ENCODE peak calls at places on chromosomes 13 and 19, in seven cellular contexts. One of them, this sample, is unnamed.

GRCh38 chr13:91126806-91127205 is 220.7 kb upstream of the MIR17HG start:
- DNase-seq in fibroblast of lung: no peak
- DNase-seq in HAP-1: no peak
- DNase-seq in uterus: no peak
- DNase-seq in HepG2: no peak
- DNase-seq in GM23248: no peak
- DNase-seq in pancreas: no peak
- DNase-seq in this sample: no peak

GRCh38 chr13:67281476-67281875 is 51.3 kb upstream of the PCDH9 start:
- DNase-seq in fibroblast of lung: peak; percentile 29
- DNase-seq in uterus: no peak
- DNase-seq in HAP-1: no peak
- DNase-seq in pancreas: no peak
- DNase-seq in HepG2: no peak
- DNase-seq in GM23248: no peak
- DNase-seq in this sample: no peak

GRCh38 chr19:18388328-18389094 is 2.6 kb downstream of the GDF15 start:
- DNase-seq in pancreas: peak; percentile 73
- DNase-seq in uterus: peak; percentile 70
- DNase-seq in GM23248: peak; percentile 84
- DNase-seq in fibroblast of lung: peak; percentile 54
- DNase-seq in HAP-1: peak; percentile 70
- DNase-seq in HepG2: peak; percentile 52
- DNase-seq in this sample: no peak

GRCh38 chr13:111610879-111611278 is 290.4 kb downstream of the TEX29 start:
- DNase-seq in HepG2: no peak
- DNase-seq in uterus: no peak
- DNase-seq in GM23248: no peak
- DNase-seq in fibroblast of lung: no peak
- DNase-seq in pancreas: no peak
- DNase-seq in HAP-1: no peak
- DNase-seq in this sample: no peak

GRCh38 chr13:44842158-44842557 is 147.1 kb downstream of the NUFIP1 start:
- DNase-seq in HepG2: no peak
- DNase-seq in uterus: no peak
- DNase-seq in GM23248: peak; percentile 78
- DNase-seq in fibroblast of lung: peak; percentile 59
- DNase-seq in HAP-1: no peak
- DNase-seq in pancreas: no peak
- DNase-seq in this sample: peak; percentile 43

GRCh38 chr19:44955500-44956439 is 590 bp downstream of the CLPTM1 start:
- DNase-seq in HAP-1: no peak
- DNase-seq in uterus: no peak
- DNase-seq in fibroblast of lung: no peak
- DNase-seq in HepG2: no peak
- DNase-seq in pancreas: no peak
- DNase-seq in GM23248: peak; percentile 40
- DNase-seq in this sample: peak; percentile 63

GRCh38 chr13:23427342-23428182 is 5.9 kb downstream of the SACS start:
- DNase-seq in uterus: peak; percentile 82
- DNase-seq in GM23248: peak; percentile 91
- DNase-seq in pancreas: peak; percentile 56
- DNase-seq in HAP-1: no peak
- DNase-seq in fibroblast of lung: peak; percentile 97
- DNase-seq in HepG2: peak; percentile 5
- DNase-seq in this sample: no peak

GRCh38 chr19:11195169-11195568 is 2.2 kb downstream of the KANK2 start:
- DNase-seq in pancreas: no peak
- DNase-seq in GM23248: peak; percentile 43
- DNase-seq in uterus: no peak
- DNase-seq in fibroblast of lung: peak; percentile 39
- DNase-seq in HAP-1: no peak
- DNase-seq in HepG2: no peak
- DNase-seq in this sample: peak; percentile 87

DNA sequence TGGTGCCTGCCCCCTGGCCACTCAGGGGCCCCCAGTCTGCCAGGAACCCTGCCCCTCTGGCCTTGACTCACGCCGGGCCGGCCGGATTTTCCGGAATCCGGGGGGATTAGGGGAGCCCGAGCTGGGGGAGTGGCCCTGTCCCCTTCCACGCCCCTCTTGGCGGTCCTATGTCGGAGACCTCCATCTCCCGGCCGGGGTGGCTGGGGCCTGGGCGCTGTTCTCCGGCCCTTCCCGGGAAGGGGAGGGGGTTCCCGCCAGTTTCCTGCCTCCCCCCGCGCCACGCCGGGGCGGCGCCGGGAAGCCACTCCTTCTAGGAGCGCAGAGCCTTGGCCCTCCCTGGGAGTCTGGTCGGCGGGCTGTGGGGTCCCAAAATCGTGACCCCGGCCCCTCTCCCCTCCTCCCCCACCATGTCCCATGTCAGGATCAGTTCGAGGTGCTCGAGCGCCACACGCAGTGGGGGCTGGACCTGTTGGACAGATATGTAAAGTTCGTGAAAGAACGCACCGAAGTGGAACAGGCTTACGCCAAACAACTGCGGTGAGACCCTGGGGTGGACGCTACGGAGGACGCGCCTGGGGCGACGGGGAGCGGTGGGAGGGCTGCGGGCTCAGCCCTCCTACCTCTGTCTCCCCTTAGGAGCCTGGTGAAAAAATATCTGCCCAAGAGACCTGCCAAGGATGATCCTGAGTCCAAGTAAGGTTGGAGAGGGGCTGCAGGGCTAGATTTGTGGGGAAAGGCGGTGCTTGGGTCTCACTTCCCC is 1.3 kb downstream of the TRIP10 start:
- DNase-seq in fibroblast of lung: peak; percentile 18
- DNase-seq in HepG2: no peak
- DNase-seq in pancreas: peak; percentile 60
- DNase-seq in HAP-1: peak; percentile 14
- DNase-seq in uterus: peak; percentile 63
- DNase-seq in GM23248: peak; percentile 51
- DNase-seq in this sample: peak; percentile 60
- H3K4me1 ChIP-seq in fibroblast of lung: peaks cover 36% of the 10 kb centered on the region
- H3K4me1 ChIP-seq in HepG2: peaks cover 61% of the 10 kb centered on the region
- H3K4me1 ChIP-seq in pancreas: peaks cover 13% of the 10 kb centered on the region
- H3K4me1 ChIP-seq in HAP-1: peaks cover 34% of the 10 kb centered on the region
- H3K4me1 ChIP-seq in uterus: peaks cover 33% of the 10 kb centered on the region
- H3K4me1 ChIP-seq in GM23248: peaks cover 42% of the 10 kb centered on the region
- H3K4me1 ChIP-seq in this sample: peaks cover 55% of the 10 kb centered on the region

DNA sequence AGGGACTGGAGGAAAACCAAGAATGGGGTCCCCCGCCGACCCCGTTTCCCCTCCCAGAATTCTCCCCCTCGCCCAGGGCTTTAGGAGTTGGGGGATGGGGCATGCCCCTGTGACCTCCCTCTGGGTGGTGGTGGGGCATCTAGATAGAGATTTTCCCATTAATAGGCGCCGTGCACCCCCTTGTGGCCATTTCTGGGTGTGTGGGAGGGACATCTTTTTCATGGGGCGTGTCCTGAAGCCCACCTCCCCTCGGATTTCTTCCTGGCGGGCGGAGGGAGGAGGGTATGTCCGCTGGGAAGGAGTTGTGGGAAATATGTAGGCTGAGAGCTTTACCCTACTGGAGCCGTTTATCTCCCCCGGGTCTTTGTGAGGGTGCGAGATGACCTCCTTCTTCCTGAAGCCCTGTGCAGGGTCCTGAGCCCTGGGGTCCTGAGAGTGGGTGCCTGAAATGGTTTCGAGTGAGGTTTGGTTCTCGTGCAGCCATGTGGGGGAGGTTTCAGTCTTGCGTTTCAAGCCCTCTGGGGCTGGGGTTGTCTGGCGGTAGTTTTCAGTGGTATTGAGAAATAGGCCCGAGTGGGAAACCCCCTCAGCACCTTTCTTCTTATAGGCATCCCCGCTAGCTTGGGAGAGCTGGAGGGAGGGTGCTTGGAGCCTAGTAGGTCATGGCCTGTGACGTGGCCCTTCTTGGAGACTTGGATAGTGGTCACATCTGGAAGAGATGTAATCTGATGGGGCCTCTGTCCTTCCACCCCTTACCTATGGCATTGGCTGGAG is 1.0 kb downstream of the PRMT1 start:
- DNase-seq in GM23248: peak; percentile 74
- DNase-seq in pancreas: peak; percentile 65
- DNase-seq in uterus: peak; percentile 76
- DNase-seq in fibroblast of lung: peak; percentile 56
- DNase-seq in HepG2: peak; percentile 74
- DNase-seq in HAP-1: peak; percentile 68
- DNase-seq in this sample: peak; percentile 83
- H3K4me1 ChIP-seq in GM23248: peaks cover 8% of the 10 kb centered on the region
- H3K4me1 ChIP-seq in pancreas: no peaks in the 10 kb centered on the region
- H3K4me1 ChIP-seq in uterus: peaks cover 4% of the 10 kb centered on the region
- H3K4me1 ChIP-seq in fibroblast of lung: peaks cover 4% of the 10 kb centered on the region
- H3K4me1 ChIP-seq in HepG2: peaks cover 39% of the 10 kb centered on the region
- H3K4me1 ChIP-seq in HAP-1: peaks cover 23% of the 10 kb centered on the region
- H3K4me1 ChIP-seq in this sample: peaks cover 18% of the 10 kb centered on the region

GRCh38 chr13:99131410-99131809 is 69.2 kb upstream of the UBAC2 start:
- DNase-seq in HepG2: no peak
- DNase-seq in pancreas: no peak
- DNase-seq in uterus: no peak
- DNase-seq in HAP-1: no peak
- DNase-seq in GM23248: no peak
- DNase-seq in fibroblast of lung: no peak
- DNase-seq in this sample: no peak
- H3K4me1 ChIP-seq in HepG2: no peaks in the 10 kb centered on the region
- H3K4me1 ChIP-seq in pancreas: no peaks in the 10 kb centered on the region
- H3K4me1 ChIP-seq in uterus: no peaks in the 10 kb centered on the region
- H3K4me1 ChIP-seq in HAP-1: peaks cover 7% of the 10 kb centered on the region
- H3K4me1 ChIP-seq in GM23248: no peaks in the 10 kb centered on the region
- H3K4me1 ChIP-seq in fibroblast of lung: no peaks in the 10 kb centered on the region
- H3K4me1 ChIP-seq in this sample: no peaks in the 10 kb centered on the region

DNA sequence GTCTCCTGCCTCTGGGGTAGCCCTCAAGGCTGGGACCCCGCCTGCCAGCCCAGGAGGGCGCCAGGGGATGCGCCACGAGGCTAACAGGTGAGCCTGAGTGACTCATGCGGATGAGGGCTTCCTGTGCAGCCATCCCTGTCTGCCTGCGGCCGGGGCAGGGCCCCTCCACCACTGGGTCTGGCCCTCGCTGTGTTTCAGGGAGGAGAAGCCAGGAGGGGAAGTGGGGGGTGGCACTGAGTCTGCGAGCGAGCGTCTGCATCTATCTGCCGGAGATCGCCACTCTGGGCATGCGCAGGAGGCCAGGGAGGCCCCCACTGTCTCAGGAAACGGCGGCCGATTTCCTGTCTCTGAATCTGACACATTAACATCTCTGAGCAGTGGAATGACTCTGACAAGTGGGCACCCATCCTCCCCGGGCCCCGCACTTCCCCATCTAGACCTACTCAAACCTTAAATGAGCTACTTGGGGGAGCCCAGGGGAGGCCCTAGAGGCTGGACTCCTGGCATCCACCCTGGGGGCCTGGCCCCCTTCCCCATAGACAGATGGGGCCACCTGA is 19.7 kb downstream of the RFX1 start:
- DNase-seq in GM23248: peak; percentile 90
- DNase-seq in fibroblast of lung: peak; percentile 55
- DNase-seq in HAP-1: no peak
- DNase-seq in HepG2: no peak
- DNase-seq in uterus: peak; percentile 77
- DNase-seq in pancreas: peak; percentile 49
- DNase-seq in this sample: no peak
- H3K4me1 ChIP-seq in GM23248: peaks cover 7% of the 10 kb centered on the region
- H3K4me1 ChIP-seq in fibroblast of lung: peaks cover 7% of the 10 kb centered on the region
- H3K4me1 ChIP-seq in HAP-1: no peaks in the 10 kb centered on the region
- H3K4me1 ChIP-seq in HepG2: peaks cover 35% of the 10 kb centered on the region
- H3K4me1 ChIP-seq in uterus: no peaks in the 10 kb centered on the region
- H3K4me1 ChIP-seq in pancreas: no peaks in the 10 kb centered on the region
- H3K4me1 ChIP-seq in this sample: no peaks in the 10 kb centered on the region

GRCh38 chr13:40495620-40496001 is 170.8 kb downstream of the FOXO1 start:
- DNase-seq in GM23248: no peak
- DNase-seq in HepG2: peak; percentile 32
- DNase-seq in HAP-1: no peak
- DNase-seq in uterus: no peak
- DNase-seq in fibroblast of lung: no peak
- DNase-seq in pancreas: no peak
- DNase-seq in this sample: no peak

GRCh38 chr13:40490086-40490723 is 176.2 kb downstream of the FOXO1 start:
- DNase-seq in pancreas: no peak
- DNase-seq in HAP-1: no peak
- DNase-seq in HepG2: no peak
- DNase-seq in GM23248: no peak
- DNase-seq in fibroblast of lung: no peak
- DNase-seq in uterus: no peak
- DNase-seq in this sample: no peak

GRCh38 chr13:40494932-40495619 is 171.4 kb downstream of the FOXO1 start:
- DNase-seq in uterus: no peak
- DNase-seq in GM23248: no peak
- DNase-seq in pancreas: no peak
- DNase-seq in HepG2: no peak
- DNase-seq in HAP-1: no peak
- DNase-seq in fibroblast of lung: no peak
- DNase-seq in this sample: no peak

GRCh38 chr13:40494513-40494912 is 171.9 kb downstream of the FOXO1 start:
- DNase-seq in uterus: no peak
- DNase-seq in HepG2: no peak
- DNase-seq in HAP-1: no peak
- DNase-seq in fibroblast of lung: peak; percentile 46
- DNase-seq in pancreas: no peak
- DNase-seq in GM23248: no peak
- DNase-seq in this sample: no peak

DNA sequence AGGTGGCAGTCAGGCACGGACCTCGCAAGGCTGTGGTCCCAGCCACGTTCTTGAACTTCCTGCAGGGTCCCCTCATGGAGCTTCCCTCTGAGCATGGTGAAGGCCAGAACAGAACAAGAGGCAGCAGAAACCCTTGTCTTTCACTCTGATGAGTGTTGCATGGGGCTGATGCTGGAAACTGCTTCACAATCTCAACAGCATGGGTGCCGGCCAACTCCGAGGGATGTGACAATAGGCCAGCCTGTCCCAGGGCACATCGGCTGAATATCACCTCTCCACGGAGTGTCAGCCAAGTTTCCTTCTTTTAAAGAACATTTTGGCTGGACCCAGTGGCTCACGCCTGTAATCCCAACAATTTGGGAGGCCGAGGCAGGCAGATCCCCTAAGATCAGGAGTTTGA is 173.9 kb downstream of the FOXO1 start:
- DNase-seq in GM23248: no peak
- DNase-seq in HepG2: no peak
- DNase-seq in uterus: no peak
- DNase-seq in HAP-1: no peak
- DNase-seq in pancreas: no peak
- DNase-seq in fibroblast of lung: no peak
- DNase-seq in this sample: no peak
- H3K4me1 ChIP-seq in GM23248: no peaks in the 10 kb centered on the region
- H3K4me1 ChIP-seq in HepG2: peaks cover 24% of the 10 kb centered on the region
- H3K4me1 ChIP-seq in uterus: no peaks in the 10 kb centered on the region
- H3K4me1 ChIP-seq in HAP-1: no peaks in the 10 kb centered on the region
- H3K4me1 ChIP-seq in pancreas: no peaks in the 10 kb centered on the region
- H3K4me1 ChIP-seq in fibroblast of lung: no peaks in the 10 kb centered on the region
- H3K4me1 ChIP-seq in this sample: no peaks in the 10 kb centered on the region